ENCODE peak calls at places on chromosomes 4 and X, in eight cellular contexts. W is CD8-positive, alpha-beta T cell; N is GM13977; U is HFF-Myc; F is HepG2; O is neural crest cell; E is AG04450; T is NB4. K is an unnamed sample.

GRCh38 chrX:7120578-7121219 is 26.8 kb upstream of the STS start:
- DNase-seq in T (no peak), E (no peak), N (no peak), O (no peak), U (no peak), F (peak; percentile 69), W (no peak), K (no peak)

GRCh38 chr4:23458061-23458460 is 431.8 kb downstream of the PPARGC1A start:
- DNase-seq in N (no peak), E (no peak), W (no peak), O (no peak), U (no peak), T (no peak), F (no peak), K (no peak)

GRCh38 chrX:143632625-143633387 is 3.1 kb downstream of the SLITRK4 start:
- DNase-seq in O (no peak), F (no peak), U (no peak), E (no peak), T (peak; percentile 47), W (no peak), N (no peak), K (no peak)

GRCh38 chr4:87038837-87039715 is 104.3 kb downstream of the AFF1 start:
- DNase-seq in F (no peak), U (no peak), O (peak; percentile 59), E (peak; percentile 59), W (no peak), T (no peak), N (no peak), K (no peak)

GRCh38 chrX:47247206-47247998 is 14.6 kb downstream of the USP11 start:
- DNase-seq in N (no peak), T (no peak), U (no peak), W (no peak), E (no peak), F (no peak), O (no peak), K (no peak)

GRCh38 chr4:150593996-150594395 is 12.0 kb downstream of the MAB21L2 start:
- DNase-seq in U (no peak), N (no peak), T (no peak), F (no peak), E (no peak), W (no peak), O (no peak), K (no peak)

GRCh38 chr4:112751447-112751846 is 114.5 kb downstream of the LARP7 start:
- DNase-seq in U (no peak), N (no peak), F (no peak), E (no peak), O (no peak), T (no peak), W (no peak), K (peak; percentile 6)

GRCh38 chr4:108492816-108493595 is 127.4 kb upstream of the RPL34 start:
- DNase-seq in O (peak; percentile 25), T (peak; percentile 19), E (no peak), N (no peak), F (peak; percentile 16), U (no peak), W (no peak), K (peak; percentile 42)

GRCh38 chrX:126770179-126770578 is 49.4 kb upstream of the PRR32 start:
- DNase-seq in T (peak; percentile 40), O (peak; percentile 12), N (peak; percentile 47), F (no peak), U (no peak), E (no peak), W (no peak), K (peak; percentile 17)

GRCh38 chr4:173717581-173717980 is 187.6 kb upstream of the HAND2 start:
- DNase-seq in W (no peak), T (no peak), N (no peak), O (no peak), F (no peak), E (no peak), U (no peak), K (no peak)

GRCh38 chr4:174084981-174085380 is 198.5 kb downstream of the FBXO8 start:
- DNase-seq in F (no peak), E (no peak), U (no peak), W (no peak), O (no peak), T (no peak), N (no peak), K (no peak)

GRCh38 chrX:106707771-106708454 is 18.6 kb upstream of the RNF128 start:
- DNase-seq in E (peak; percentile 49), W (no peak), F (no peak), O (no peak), T (no peak), U (peak; percentile 31), N (no peak), K (no peak)

GRCh38 chr4:72933029-72933428 is 136.5 kb downstream of the COX18 start:
- DNase-seq in T (no peak), E (no peak), W (no peak), O (no peak), U (no peak), F (no peak), N (no peak), K (no peak)

GRCh38 chr4:129403848-129404247 is 307.9 kb downstream of the C4orf33 start:
- DNase-seq in U (no peak), W (no peak), O (no peak), F (no peak), E (no peak), T (no peak), N (no peak), K (no peak)

GRCh38 chr4:65175585-65175984 is 494.7 kb downstream of the EPHA5 start:
- DNase-seq in W (no peak), N (no peak), T (no peak), E (no peak), U (no peak), F (no peak), O (no peak), K (no peak)

GRCh38 chr4:110058677-110059076 is 139.7 kb downstream of the ELOVL6 start:
- DNase-seq in F (no peak), N (no peak), E (no peak), W (no peak), T (no peak), U (no peak), O (no peak), K (no peak)

GRCh38 chrX:110125435-110125834 is 122.5 kb downstream of the TMEM164 start:
- DNase-seq in U (no peak), W (no peak), E (no peak), N (no peak), F (peak; percentile 6), T (no peak), O (no peak), K (peak; percentile 9)

GRCh38 chr4:37873383-37873782 is 17.5 kb upstream of the TBC1D1 start:
- DNase-seq in W (no peak), U (no peak), T (peak; percentile 78), E (no peak), O (no peak), N (no peak), F (peak; percentile 78), K (no peak)

DNA sequence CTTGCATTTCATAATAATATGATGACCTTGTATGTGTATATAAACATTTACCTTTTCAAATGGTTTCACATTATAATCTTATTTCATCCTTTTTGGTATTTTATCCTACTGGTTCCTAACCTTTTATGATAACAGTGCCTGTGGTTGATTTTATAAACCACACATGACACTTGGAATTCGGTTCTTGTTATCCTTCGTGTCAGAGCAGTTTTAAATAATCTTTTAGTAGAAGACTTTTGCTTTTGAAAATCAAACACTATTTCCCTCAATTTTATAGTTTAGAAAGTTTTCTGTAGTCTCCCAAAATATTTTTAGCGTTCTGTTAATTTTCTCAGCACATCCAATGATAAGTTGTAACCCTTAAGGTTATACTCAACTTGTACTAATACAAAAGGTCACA is 676.8 kb downstream of the RAPGEF2 start:
- DNase-seq in T (no peak), O (no peak), E (no peak), U (no peak), F (no peak), W (no peak), N (no peak), K (no peak)
- TF ChIP-seq CTCF in T (no peak), O (no peak), E (no peak), U (no peak), F (no peak), W (no peak), N (no peak), K (no peak)

GRCh38 chr4:101793397-101793796 is 2.9 kb downstream of the BANK1 start:
- DNase-seq in T (no peak), O (no peak), U (no peak), E (no peak), W (no peak), N (no peak), F (no peak), K (no peak)

GRCh38 chr4:101787917-101788316 is 2.6 kb upstream of the BANK1 start:
- DNase-seq in W (no peak), F (no peak), O (no peak), T (no peak), N (no peak), E (no peak), U (no peak), K (no peak)

GRCh38 chr4:101791189-101791572 is 651 bp downstream of the BANK1 start:
- DNase-seq in U (no peak), F (no peak), O (no peak), T (peak; percentile 19), W (no peak), N (peak; percentile 36), E (no peak), K (no peak)

GRCh38 chr4:101792056-101792575 is 1.6 kb downstream of the BANK1 start:
- DNase-seq in N (no peak), F (no peak), W (no peak), O (no peak), T (no peak), E (no peak), U (no peak), K (no peak)

DNA sequence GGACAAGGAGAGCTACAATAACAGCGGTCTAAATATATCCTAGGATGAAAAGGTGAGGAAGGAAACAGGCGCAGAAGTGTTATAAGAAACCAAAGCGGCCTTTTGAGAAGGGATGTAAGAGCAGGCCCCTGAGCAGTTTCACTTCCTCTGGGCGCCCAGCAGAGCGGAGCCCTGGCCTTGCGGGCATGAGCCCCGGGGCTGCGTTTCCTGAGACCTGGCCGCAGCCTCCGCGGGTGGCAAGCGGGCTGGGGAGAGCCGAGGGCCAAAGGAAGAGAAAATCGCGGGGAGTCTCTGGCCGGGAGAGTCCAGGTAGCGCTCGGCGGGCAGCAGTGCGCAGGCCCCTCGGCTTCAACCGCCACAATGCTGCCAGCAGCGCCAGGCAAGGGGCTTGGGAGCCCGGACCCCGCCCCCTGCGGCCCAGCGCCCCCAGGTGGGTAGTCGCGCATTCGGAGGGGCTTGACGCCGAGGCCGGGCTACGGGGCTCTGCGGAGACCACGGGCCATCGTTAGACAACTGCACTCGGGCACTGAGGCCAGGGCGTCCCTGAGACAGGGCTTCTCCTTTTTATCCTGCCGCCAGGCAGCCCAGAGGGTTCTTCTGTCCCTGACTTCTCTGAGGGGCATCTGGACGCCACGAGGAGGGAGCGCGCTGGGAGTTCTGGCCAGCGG is at the start of gene BANK1:
- DNase-seq in F (peak; percentile 1), W (no peak), O (peak; percentile 67), U (no peak), N (peak; percentile 80), E (no peak), T (peak; percentile 89), K (peak; percentile 89)
- TF ChIP-seq CTCF in F (peak; percentile 69), W (no peak), O (peak; percentile 52), U (peak; percentile 11), N (peak; percentile 55), E (peak; percentile 20), T (peak; percentile 23), K (peak; percentile 47)

GRCh38 chrX:17065100-17065499 is 118.6 kb downstream of the REPS2 start:
- DNase-seq in E (no peak), T (no peak), W (no peak), U (no peak), O (no peak), N (no peak), F (no peak), K (no peak)
- TF ChIP-seq CTCF in E (no peak), T (no peak), W (no peak), U (no peak), O (peak; percentile 49), N (no peak), F (no peak), K (no peak)

GRCh38 chrX:153614818-153615217 is 15.9 kb upstream of the CCNQ start:
- DNase-seq in O (no peak), N (no peak), U (no peak), T (no peak), W (no peak), F (no peak), E (no peak), K (no peak)
- TF ChIP-seq CTCF in O (no peak), N (no peak), U (no peak), T (no peak), W (no peak), F (no peak), E (no peak), K (no peak)

K was measured in endothelial cell.